ENCODE peak calls at places on chromosomes 6 and 20, in seven cellular contexts. G is AG10803, U is heart left ventricle, X is upper lobe of left lung, P is fibroblast of the aortic adventitia, E is left ventricle myocardium inferior, O is IMR-90. A is an unnamed sample.

GRCh38 chr6:133973109-133973971 is 20.3 kb downstream of the TBPL1 start:
- DNase-seq in U (no peak), O (peak; percentile 72), G (peak; percentile 55), X (no peak), P (peak; percentile 79), E (no peak), A (no peak)

GRCh38 chr6:156957931-156958547 is 180.9 kb downstream of the ARID1B start:
- DNase-seq in U (no peak), X (no peak), E (no peak), P (peak; percentile 55), O (peak; percentile 35), G (no peak), A (no peak)

GRCh38 chr6:136696238-136696637 is 96.0 kb downstream of the MAP3K5 start:
- DNase-seq in P (no peak), G (peak; percentile 55), E (no peak), U (no peak), O (peak; percentile 23), X (no peak), A (no peak)

GRCh38 chr6:26408828-26409730 is 7.0 kb downstream of the BTN3A1 start:
- DNase-seq in G (no peak), X (peak; percentile 49), P (no peak), O (no peak), U (no peak), E (no peak), A (no peak)

GRCh38 chr6:67594366-67594765 is 1040.7 kb upstream of the ADGRB3 start:
- DNase-seq in X (no peak), E (no peak), P (peak; percentile 66), G (no peak), O (no peak), U (no peak), A (no peak)

GRCh38 chr20:43994486-43995100 is 79.9 kb downstream of the TOX2 start:
- DNase-seq in X (peak; percentile 28), P (peak; percentile 47), O (peak; percentile 52), E (no peak), U (peak; percentile 12), G (peak; percentile 22), A (no peak)

GRCh38 chr6:106746660-106747059 is 117.3 kb downstream of the QRSL1 start:
- DNase-seq in P (peak; percentile 81), U (no peak), G (peak; percentile 56), X (no peak), O (peak; percentile 80), E (no peak), A (no peak)

GRCh38 chr6:127879685-127880084 is 21.2 kb downstream of the THEMIS start:
- DNase-seq in U (no peak), X (peak; percentile 8), G (peak; percentile 40), P (peak; percentile 21), O (peak; percentile 7), E (no peak), A (no peak)

GRCh38 chr6:31358302-31358701 is 1.3 kb upstream of the HLA-B start:
- DNase-seq in G (no peak), P (no peak), U (no peak), O (no peak), E (no peak), X (no peak), A (no peak)

GRCh38 chr20:45361794-45362193 is 1.2 kb upstream of the SYS1 start:
- DNase-seq in P (no peak), O (no peak), E (no peak), G (no peak), X (no peak), U (no peak), A (no peak)

GRCh38 chr6:33430991-33431879 is 11.4 kb downstream of the SYNGAP1 start:
- DNase-seq in O (peak; percentile 65), P (peak; percentile 30), E (peak; percentile 47), G (peak; percentile 42), X (peak; percentile 90), U (peak; percentile 57), A (peak; percentile 48)
- H3K4me3 ChIP-seq in O (no peak overlapping the region), P (no peak overlapping the region), E (peak overlapping the region; percentile 27), G (no peak overlapping the region), X (no peak overlapping the region), U (no peak overlapping the region), A (peak overlapping the region; percentile 39)

DNA sequence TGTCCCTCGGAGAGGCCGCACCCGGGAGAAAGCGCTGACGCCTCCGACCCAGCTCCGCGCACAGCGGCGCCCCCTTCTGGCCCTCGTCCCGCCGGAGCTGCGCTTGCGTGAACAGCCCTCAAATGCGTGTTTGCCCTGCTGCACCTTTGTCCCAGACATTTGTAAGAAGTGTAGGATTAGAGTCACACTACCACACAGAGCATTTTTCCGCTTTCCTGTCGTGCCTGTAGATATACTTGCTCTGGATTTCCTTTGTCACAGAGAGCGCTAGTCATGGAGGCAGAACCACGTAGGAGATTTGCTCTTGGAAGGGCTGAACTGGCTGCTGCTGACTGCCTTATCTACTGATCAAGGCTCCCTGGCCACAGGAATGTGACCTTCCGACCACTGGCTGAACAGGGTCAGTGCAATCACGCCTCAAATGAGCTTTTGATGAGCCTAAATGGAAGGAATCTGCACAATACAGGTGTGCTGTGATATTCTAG is 62.3 kb downstream of the PAX1 start:
- DNase-seq in O (no peak), G (no peak), E (no peak), X (peak; percentile 87), P (no peak), U (no peak), A (no peak)
- TF ChIP-seq CTCF in O (no peak), G (no peak), E (no peak), X (peak; percentile 8), P (no peak), U (no peak), A (no peak)

DNA sequence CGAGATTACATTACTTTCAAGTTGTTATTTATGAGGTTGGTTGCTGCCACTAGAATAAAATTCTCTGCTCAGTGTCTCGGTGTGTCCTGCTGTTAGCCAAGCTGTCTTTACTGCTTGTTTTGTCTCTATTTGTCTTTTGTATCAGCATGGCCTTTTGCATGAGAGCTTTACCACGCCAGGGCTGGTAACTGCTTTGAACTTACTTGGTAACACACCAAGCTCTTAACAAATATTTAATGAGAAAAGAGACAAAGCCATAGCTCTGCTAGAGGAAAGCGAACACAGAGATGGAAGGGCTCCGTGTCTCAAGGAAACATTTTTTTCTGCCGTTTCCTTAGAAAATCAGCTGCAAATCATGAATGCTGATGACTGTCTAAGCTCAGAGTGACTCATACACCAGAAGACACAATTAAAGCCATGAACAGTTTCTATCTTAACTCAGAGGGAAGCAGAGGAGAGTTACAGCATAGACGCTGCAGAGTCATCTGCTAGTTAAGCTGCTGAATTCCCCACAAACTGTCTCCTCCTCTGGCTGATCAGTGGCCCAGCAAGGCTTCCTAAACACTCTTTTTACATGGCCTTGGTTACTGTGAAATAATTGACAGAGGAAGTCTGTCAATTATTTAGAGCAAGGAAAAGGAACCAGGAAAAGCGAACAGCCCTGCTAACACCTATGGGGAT is 44.8 kb downstream of the AGPAT4 start:
- DNase-seq in O (peak; percentile 95), P (peak; percentile 84), G (peak; percentile 90), E (no peak), X (no peak), U (no peak), A (peak; percentile 89)
- H3K4me3 ChIP-seq in O (no peak overlapping the region), P (peak overlapping the region; percentile 9), G (peak overlapping the region; percentile 38), E (no peak overlapping the region), X (no peak overlapping the region), U (no peak overlapping the region), A (no peak overlapping the region)

DNA sequence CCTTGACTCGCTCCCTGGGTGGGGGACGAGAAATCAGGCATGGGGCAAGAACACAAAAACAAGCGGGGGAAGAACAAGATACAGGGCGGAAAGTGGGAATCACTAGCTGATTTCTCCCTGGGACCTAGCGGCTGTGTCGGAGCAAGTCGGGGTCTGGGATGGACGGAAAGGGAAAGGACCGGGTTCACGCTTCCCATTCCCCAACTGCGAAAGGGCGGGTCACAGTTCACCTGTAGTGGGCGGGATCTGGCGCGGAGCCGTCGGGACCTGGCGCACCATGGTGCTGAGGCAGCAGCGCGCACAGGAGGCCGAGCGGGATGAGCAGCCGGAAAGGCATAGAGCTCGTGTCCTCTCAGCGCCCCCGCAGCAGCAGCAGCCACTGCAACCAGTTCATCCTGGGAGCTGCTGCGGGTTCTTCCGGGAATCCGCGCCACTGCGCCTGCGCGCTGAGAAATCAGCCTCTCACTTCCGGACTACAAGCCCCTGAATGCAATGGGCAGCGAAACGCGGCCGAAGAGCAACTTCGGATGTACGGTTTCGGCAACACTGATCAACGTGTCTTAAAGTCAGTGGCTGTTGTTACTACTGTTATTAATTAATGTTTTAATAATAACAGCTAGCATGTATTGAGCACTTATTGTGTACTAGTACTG is at the start of gene EDEM2:
- DNase-seq in X (peak; percentile 99), O (peak; percentile 96), E (peak; percentile 95), G (peak; percentile 94), P (peak; percentile 96), U (peak; percentile 94), A (peak; percentile 78)
- TF ChIP-seq CTCF in X (no peak), O (no peak), E (no peak), G (no peak), P (no peak), U (no peak), A (peak; percentile 8)